ENCODE peak calls at places on chromosomes 5 and 9, in ten cellular contexts. L is H1, O is transverse colon, A is IMR-90, W is body of pancreas, N is heart left ventricle, C is sigmoid colon, Y is uterus, U is HCT116, V is Peyer's patch. S is an unnamed sample.

GRCh38 chr9:87497604-87498045 is at the start of gene DAPK1:
- DNase-seq in O (peak), L (peak), V (peak), C (peak), W (peak), N (peak), A (no peak), U (peak), Y (peak), S (no peak)

GRCh38 chr9:97362777-97363545 is 48.9 kb upstream of the TDRD7 start:
- DNase-seq in C (no peak), V (no peak), U (no peak), A (no peak), N (no peak), Y (no peak), W (no peak), L (no peak), O (no peak), S (peak)

GRCh38 chr9:32524558-32525461 is 1.2 kb downstream of the RIGI start:
- DNase-seq in V (no peak), W (peak), A (no peak), L (no peak), U (no peak), N (no peak), Y (no peak), O (no peak), C (no peak), S (no peak)

GRCh38 chr5:51384281-51384840 is 1.1 kb downstream of the ISL1 start:
- DNase-seq in C (no peak), Y (no peak), U (no peak), W (no peak), O (no peak), V (no peak), A (no peak), N (no peak), L (no peak), S (no peak)

GRCh38 chr5:10701567-10702039 is 59.4 kb downstream of the DAP start:
- DNase-seq in N (no peak), Y (no peak), O (no peak), W (no peak), A (peak), V (no peak), L (peak), U (no peak), C (no peak), S (no peak)

GRCh38 chr9:93288891-93289883 is 105.2 kb downstream of the WNK2 start:
- DNase-seq in N (peak), U (no peak), C (no peak), Y (no peak), A (peak), W (no peak), L (peak), V (no peak), O (no peak), S (peak)

GRCh38 chr9:120619751-120620655 is 40.0 kb upstream of the CDK5RAP2 start:
- DNase-seq in V (peak), O (peak), N (no peak), W (peak), L (peak), C (no peak), A (peak), Y (peak), U (peak), S (peak)

GRCh38 chr5:59988396-59988795 is 94.9 kb upstream of the PDE4D start:
- DNase-seq in N (no peak), A (no peak), C (no peak), O (no peak), U (no peak), Y (no peak), V (no peak), L (no peak), W (no peak), S (no peak)

GRCh38 chr9:6566409-6567139 is 79.0 kb downstream of the GLDC start:
- DNase-seq in N (no peak), U (peak), W (no peak), L (no peak), A (peak), Y (no peak), V (no peak), O (no peak), C (no peak), S (peak)

GRCh38 chr9:131404581-131404980 is 10.7 kb downstream of the PRRC2B start:
- DNase-seq in V (no peak), N (no peak), U (no peak), O (no peak), C (no peak), Y (no peak), L (no peak), A (peak), W (no peak), S (no peak)

GRCh38 chr5:672329-673139 is 20.6 kb downstream of the TPPP start:
- DNase-seq in O (peak), Y (peak), W (peak), L (no peak), N (peak), V (peak), C (peak), A (peak), U (no peak), S (peak)

GRCh38 chr5:173616577-173617118 is at the start of gene BOD1:
- DNase-seq in C (peak), W (peak), O (peak), L (peak), Y (peak), A (peak), N (peak), U (peak), V (peak), S (peak)
- TF ChIP-seq POLR2A in C (no peak), W (peak), O (peak), L (no peak), Y (peak), A (no peak), N (peak), U (no peak), V (no peak), S (peak)

DNA sequence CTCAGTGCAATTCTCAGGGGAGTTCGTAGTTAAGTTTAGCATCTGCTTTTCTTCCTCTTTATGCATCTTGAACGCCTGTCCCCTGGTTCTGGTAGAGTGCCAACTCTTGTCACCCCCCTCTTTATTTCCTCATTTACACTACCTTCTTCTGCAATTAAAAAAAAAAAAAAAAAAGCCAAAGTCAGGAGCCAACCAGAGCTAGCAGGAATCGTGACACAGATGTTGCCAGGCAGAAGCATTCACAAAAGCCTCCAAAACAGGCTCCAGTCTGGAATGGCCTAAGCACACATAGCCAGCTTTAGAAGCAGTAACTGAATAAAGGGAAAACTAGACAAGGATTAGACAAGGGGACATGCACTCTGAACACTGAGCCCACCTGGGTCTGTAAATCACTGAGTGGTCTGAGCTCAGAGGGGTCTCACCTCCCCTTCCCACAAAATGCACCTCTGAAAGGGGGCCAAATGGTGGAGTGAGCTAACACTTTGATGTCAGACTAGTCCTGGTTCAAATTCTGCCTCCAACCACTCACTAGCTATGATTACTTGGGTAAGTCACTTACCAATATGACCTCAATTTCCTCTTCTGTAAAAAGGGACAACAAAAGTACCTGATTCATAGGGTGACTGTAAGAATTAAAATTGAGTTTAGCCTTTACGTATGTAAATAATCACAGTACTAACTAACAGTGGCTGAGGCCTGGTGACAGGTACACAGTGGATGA is 2.0 kb downstream of the CD74 start:
- DNase-seq in Y (peak), W (peak), L (peak), N (no peak), V (peak), U (peak), A (peak), O (peak), C (peak), S (peak)
- TF ChIP-seq POLR2A in Y (no peak), W (peak), L (no peak), N (no peak), V (peak), U (no peak), A (no peak), O (no peak), C (no peak), S (no peak)

DNA sequence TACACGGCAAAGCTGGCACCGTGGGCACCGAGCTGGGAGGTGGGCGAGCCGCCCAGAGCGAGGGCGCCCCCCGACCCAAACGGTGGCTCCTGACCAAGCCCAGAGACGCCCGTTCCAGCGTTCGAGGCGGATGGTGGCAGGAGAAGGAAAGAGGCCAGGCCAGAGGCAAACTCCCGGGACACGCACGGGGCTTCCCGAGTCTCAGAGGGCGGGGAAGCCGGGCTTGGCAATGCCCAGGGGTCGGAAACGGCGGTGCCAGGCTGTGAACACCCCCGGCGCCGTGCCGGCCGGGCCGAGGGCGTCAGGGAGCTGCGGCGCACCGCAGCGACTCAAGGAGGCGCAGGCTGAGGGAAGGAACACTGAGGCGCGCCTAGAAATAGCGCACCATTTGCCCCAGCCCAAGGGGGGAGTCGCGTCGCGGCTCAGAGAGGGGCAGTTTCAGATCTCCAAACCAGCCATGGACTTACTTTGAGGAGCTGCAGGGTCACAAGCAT is 397 bp downstream of the SPRY4 start:
- DNase-seq in W (peak), C (peak), O (no peak), V (no peak), N (peak), Y (no peak), A (no peak), U (no peak), L (no peak), S (no peak)
- TF ChIP-seq POLR2A in W (no peak), C (no peak), O (no peak), V (no peak), N (no peak), Y (no peak), A (no peak), U (no peak), L (no peak), S (no peak)

GRCh38 chr5:149141957-149142851 is 911 bp downstream of the ABLIM3 start:
- DNase-seq in U (no peak), N (no peak), W (peak), C (no peak), O (no peak), V (peak), Y (peak), A (peak), L (no peak), S (no peak)
- TF ChIP-seq POLR2A in U (no peak), N (no peak), W (no peak), C (no peak), O (no peak), V (no peak), Y (no peak), A (peak), L (no peak), S (no peak)

DNA sequence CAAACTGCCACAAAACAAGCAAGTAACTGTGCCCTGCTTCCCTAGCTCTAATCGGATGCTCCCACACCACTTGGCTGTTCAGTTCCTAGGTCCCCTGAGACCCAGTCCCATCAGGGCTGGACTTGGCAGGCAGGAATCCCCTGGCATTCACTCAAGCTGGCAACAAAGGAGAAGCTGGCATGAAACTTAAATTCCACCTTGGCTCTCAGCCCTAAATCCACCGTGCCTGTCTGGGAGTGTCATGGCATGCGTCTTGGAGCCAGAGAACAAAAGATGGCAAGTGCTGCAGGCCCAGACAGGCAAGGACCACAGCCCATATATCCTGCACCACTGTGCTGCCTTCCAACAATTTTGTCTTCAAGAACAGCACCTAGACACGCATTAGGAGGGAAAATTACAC is 38.2 kb downstream of the ETF1 start:
- DNase-seq in V (no peak), O (no peak), Y (no peak), N (no peak), W (peak), C (peak), A (no peak), U (no peak), L (no peak), S (no peak)
- TF ChIP-seq POLR2A in V (no peak), O (no peak), Y (no peak), N (no peak), W (no peak), C (no peak), A (no peak), U (no peak), L (no peak), S (no peak)

GRCh38 chr5:178861627-178862026 is 1.9 kb downstream of the ZNF354B start:
- DNase-seq in U (no peak), N (no peak), C (no peak), V (no peak), A (no peak), W (no peak), L (no peak), Y (no peak), O (no peak), S (no peak)

GRCh38 chr5:178854284-178854683 is 5.5 kb upstream of the ZNF354B start:
- DNase-seq in W (no peak), A (no peak), N (no peak), V (no peak), C (no peak), Y (no peak), L (no peak), O (no peak), U (no peak), S (no peak)

DNA sequence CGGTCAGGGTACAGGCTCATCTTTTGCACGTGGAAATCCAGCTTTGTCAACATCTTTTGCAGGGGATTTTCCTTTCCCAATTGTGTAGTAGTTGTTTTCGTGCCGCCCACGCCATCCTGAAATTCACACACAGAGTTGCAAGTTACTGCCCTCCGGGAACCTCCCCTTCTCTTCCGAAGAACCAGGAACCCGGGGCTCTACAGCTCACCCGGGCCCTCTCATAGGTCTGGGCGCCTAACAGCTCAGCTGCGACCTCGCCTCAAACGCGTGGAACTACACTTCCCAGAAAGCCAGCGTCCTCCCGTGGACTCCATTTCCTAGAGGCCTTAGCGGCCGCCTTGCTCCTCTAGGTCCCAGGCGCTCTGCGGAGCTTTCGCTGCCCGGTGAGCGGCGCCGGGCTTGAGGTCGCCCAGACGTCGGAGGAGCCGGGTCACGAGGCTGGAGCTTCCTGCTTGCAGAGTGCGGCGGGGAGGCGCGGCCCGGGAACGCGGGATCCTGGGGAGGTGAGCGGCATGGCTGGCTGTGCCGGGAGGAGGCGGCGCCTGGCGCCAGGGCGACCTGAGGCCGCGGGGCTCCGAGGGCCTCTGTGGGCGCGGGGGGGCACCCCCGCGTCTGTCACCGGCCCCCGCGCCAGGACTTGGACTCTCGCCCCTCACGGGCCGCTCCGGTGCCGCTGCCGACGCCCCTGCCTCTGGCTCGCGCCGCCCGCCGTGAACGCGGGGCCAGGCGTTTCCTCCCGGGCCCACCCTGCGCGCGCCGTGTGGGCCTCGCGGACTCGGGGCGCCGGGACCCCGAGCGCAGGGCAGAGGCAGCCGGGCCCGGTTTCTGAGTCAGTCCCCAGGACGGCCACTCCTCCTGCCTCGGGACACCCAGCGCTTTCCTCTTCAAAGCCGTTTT is at the start of gene ZNF354B:
- DNase-seq in A (peak), W (peak), V (peak), N (peak), Y (peak), C (peak), U (peak), L (peak), O (peak), S (peak)
- TF ChIP-seq POLR2A in A (peak), W (peak), V (peak), N (peak), Y (peak), C (peak), U (no peak), L (peak), O (peak), S (peak)

DNA sequence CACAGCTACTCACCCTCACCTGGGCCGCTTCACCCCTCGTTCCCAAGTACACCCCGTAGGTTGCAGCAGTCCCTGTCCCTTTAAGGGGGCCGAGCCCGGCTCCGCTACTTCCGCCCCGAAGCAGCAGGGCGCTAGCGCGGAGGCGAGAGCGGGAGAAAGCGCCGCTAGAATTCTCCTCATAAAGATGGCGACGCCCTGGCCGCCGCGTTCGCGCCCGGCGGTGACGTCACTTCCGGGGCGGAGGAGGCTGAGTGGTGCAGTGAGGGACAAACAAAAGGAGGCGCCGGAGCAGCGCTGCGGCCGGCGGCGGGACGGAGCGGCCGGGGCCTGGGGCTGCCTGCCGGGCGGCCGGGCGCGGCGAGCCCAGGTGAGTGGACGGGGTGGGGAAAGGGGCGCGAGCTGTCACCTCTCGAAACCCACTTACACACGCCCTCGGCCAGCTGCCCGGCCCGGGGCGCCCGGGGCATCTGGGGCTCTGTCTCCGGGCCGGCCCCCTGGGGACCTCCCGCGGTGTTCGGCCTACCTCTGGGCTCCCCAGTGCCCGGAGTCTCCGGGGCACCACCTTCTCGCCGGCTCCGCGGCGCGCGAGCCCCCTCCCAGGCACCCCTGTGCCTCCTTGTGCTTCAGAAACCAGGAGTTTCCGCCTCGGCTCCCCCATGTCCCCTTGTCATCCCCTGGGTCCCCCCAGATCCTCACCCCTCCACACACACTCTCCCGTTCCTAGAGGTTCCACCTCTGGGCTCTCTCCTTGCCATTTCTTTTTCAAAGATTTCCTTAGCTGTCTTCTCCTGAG is at the start of the genes KYAT1 and LRRC8A:
- DNase-seq in V (peak), C (peak), L (peak), N (peak), W (peak), U (peak), O (peak), A (peak), Y (peak), S (peak)
- TF ChIP-seq POLR2A in V (peak), C (no peak), L (peak), N (peak), W (peak), U (peak), O (no peak), A (peak), Y (peak), S (peak)

DNA sequence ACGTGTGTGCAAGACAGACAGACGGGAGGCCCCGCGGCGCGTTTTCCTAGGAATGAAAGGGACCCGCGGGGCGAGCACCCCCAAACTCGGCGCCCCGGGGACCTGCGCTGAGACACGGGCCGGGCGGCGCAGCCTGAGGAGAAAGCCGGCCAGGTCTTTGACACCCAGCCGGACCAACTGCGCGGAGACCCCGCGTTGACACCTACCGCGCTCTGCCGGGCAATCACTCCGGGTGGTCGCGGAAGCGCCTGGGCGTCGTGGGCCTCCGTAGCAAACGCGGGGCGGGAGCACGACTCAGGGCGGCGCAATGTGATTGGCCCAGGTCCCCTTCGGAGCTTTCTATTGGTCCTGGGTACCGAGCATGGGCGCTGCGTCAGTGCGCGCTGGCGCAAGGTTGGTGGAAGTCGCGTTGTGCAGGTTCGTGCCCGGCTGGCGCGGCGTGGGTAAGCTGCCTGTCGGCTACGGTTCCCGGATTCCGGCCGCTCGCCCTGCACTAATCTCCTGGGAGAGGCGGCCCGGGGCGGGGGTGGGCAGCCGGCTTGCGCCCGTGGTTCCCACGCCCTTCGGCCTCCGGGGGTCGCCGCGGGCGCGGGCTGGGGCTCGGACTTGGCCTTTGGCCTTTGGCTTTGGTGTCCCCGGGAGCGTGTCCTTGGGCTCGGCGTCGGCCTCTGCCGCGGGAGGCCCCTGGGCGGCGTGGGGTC is at the start of the genes FASTKD3 and MTRR:
- DNase-seq in Y (peak), N (peak), U (peak), W (peak), O (peak), V (peak), A (peak), L (peak), C (peak), S (peak)
- TF ChIP-seq POLR2A in Y (peak), N (peak), U (peak), W (peak), O (peak), V (peak), A (peak), L (peak), C (peak), S (peak)